ENCODE peak calls at places on chromosomes 6 and 20, in seven cellular contexts. A is AG09309; J is stromal cell of bone marrow; W is brain microvascular endothelial cell; Q is WTC11; M is stimulated activated CD8-positive, alpha-beta memory T cell treated with anti-CD3 and anti-CD28 coated beads, Interleukin-15, amount 100 ng/mL, for 24 hours; Y is hypothalamus. V is an unnamed sample.

GRCh38 chr6:141550471-141550870 is 582.3 kb upstream of the GJE1 start:
- DNase-seq in Q (no peak), A (no peak), Y (no peak), W (no peak), J (no peak), M (no peak), V (no peak)

GRCh38 chr20:57379263-57379647 is 11.9 kb upstream of the RBM38 start:
- DNase-seq in Q (no peak), W (no peak), A (no peak), Y (no peak), M (no peak), J (no peak), V (no peak)

GRCh38 chr6:8749449-8749848 is 314.1 kb upstream of the SLC35B3 start:
- DNase-seq in A (no peak), W (no peak), M (no peak), Y (no peak), J (no peak), Q (no peak), V (no peak)

GRCh38 chr20:8271727-8272126 is 139.7 kb downstream of the PLCB1 start:
- DNase-seq in W (no peak), A (no peak), Q (no peak), J (no peak), Y (no peak), M (no peak), V (no peak)

GRCh38 chr6:160793652-160794051 is 91.6 kb downstream of the PLG start:
- DNase-seq in W (no peak), A (no peak), Y (no peak), M (no peak), Q (no peak), J (no peak), V (no peak)

GRCh38 chr6:166228839-166229528 is 61.3 kb upstream of the TBXT start:
- DNase-seq in J (no peak), A (no peak), M (no peak), Q (no peak), Y (no peak), W (no peak), V (no peak)

GRCh38 chr6:136059308-136059707 is 190.8 kb downstream of the MTFR2 start:
- DNase-seq in Q (no peak), A (no peak), J (no peak), W (no peak), M (no peak), Y (peak; percentile 10), V (no peak)

GRCh38 chr6:125004198-125004597 is 42.0 kb downstream of the RNF217 start:
- DNase-seq in J (no peak), M (no peak), Y (no peak), A (no peak), Q (no peak), W (no peak), V (no peak)

GRCh38 chr20:60100780-60101179 is 142.6 kb downstream of the CDH26 start:
- DNase-seq in W (no peak), Q (no peak), J (no peak), Y (no peak), A (no peak), M (no peak), V (no peak)

GRCh38 chr20:37581246-37581645 is 53.6 kb upstream of the BLCAP start:
- DNase-seq in M (no peak), Y (no peak), J (no peak), A (no peak), Q (no peak), W (no peak), V (no peak)

GRCh38 chr6:7373739-7374138 is 15.8 kb downstream of the CAGE1 start:
- DNase-seq in Q (no peak), A (no peak), Y (no peak), J (no peak), W (peak; percentile 3), M (no peak), V (no peak)

GRCh38 chr20:1883986-1884385 is 11.2 kb upstream of the SIRPA start:
- DNase-seq in W (no peak), Q (no peak), A (no peak), M (no peak), Y (no peak), J (no peak), V (no peak)

V was measured in neural crest cell.